ENCODE peak calls at places on chromosomes 4 and X, in nine cellular contexts. W is cortex of kidney, O is epithelial cell of esophagus, A is NCI-H1930, V is DMS53, R is ecto neural progenitor cell, Z is stromal cell of bone marrow, T is progenitor cell of endocrine pancreas, G is T-helper 2 cell. Q is an unnamed sample.

GRCh38 chrX:41335590-41336331 is 1.8 kb downstream of the DDX3X start:
- DNase-seq in Z (peak; percentile 38), V (no peak), T (no peak), G (peak; percentile 44), A (no peak), W (no peak), O (no peak), R (no peak), Q (no peak)

GRCh38 chr4:3442959-3443749 is 1.4 kb downstream of the HGFAC start:
- DNase-seq in Z (no peak), R (peak; percentile 81), G (peak; percentile 67), V (peak; percentile 86), W (no peak), O (peak; percentile 42), T (peak; percentile 52), A (no peak), Q (no peak)

GRCh38 chr4:77881460-77882295 is 19.0 kb downstream of the MRPL1 start:
- DNase-seq in A (no peak), Z (no peak), W (no peak), R (no peak), O (peak; percentile 72), T (no peak), V (peak; percentile 70), G (peak; percentile 16), Q (no peak)

GRCh38 chr4:47882228-47882627 is 32.2 kb downstream of the NFXL1 start:
- DNase-seq in G (no peak), A (no peak), V (no peak), O (peak; percentile 53), R (no peak), Z (no peak), T (no peak), W (no peak), Q (no peak)

GRCh38 chr4:78560296-78560963 is 8.9 kb downstream of the ANXA3 start:
- DNase-seq in O (peak; percentile 79), W (no peak), G (no peak), Z (no peak), V (no peak), T (no peak), A (no peak), R (no peak), Q (no peak)

GRCh38 chrX:48468247-48468671 is 1.8 kb downstream of the SLC38A5 start:
- DNase-seq in T (no peak), R (no peak), Z (no peak), A (no peak), W (no peak), V (peak; percentile 41), O (peak; percentile 32), G (peak; percentile 60), Q (no peak)

GRCh38 chr4:54784188-54784671 is 126.5 kb downstream of the KIT start:
- DNase-seq in W (no peak), O (no peak), A (no peak), Z (peak; percentile 84), T (no peak), V (peak; percentile 93), R (no peak), G (no peak), Q (peak; percentile 80)

GRCh38 chr4:61202100-61202637 is 2.0 kb downstream of the ADGRL3 start:
- DNase-seq in G (peak; percentile 0), O (no peak), T (peak; percentile 14), Z (no peak), R (peak; percentile 69), V (peak; percentile 48), W (no peak), A (no peak), Q (no peak)

GRCh38 chr4:33914386-33914785 is 2329.9 kb downstream of the ARAP2 start:
- DNase-seq in T (no peak), W (no peak), R (no peak), A (no peak), Z (no peak), V (peak; percentile 36), G (no peak), O (no peak), Q (no peak)

GRCh38 chr4:2287594-2287915 is 25.6 kb upstream of the MXD4 start:
- DNase-seq in O (no peak), G (no peak), W (no peak), T (no peak), R (no peak), Z (no peak), A (no peak), V (no peak), Q (no peak)

GRCh38 chr4:138562544-138562961 is 320.4 kb upstream of the SLC7A11 start:
- DNase-seq in A (no peak), G (no peak), V (no peak), T (no peak), Z (peak; percentile 58), R (no peak), O (peak; percentile 20), W (no peak), Q (no peak)

GRCh38 chr4:36281384-36282106 is at the start of gene DTHD1:
- DNase-seq in W (no peak), V (no peak), R (no peak), O (peak; percentile 93), T (no peak), A (no peak), Z (no peak), G (peak; percentile 33), Q (no peak)

GRCh38 chrX:115650916-115651315 is 89.9 kb downstream of the PLS3 start:
- DNase-seq in G (peak; percentile 3), A (peak; percentile 30), Z (no peak), V (peak; percentile 75), O (peak; percentile 21), W (no peak), T (peak; percentile 39), R (peak; percentile 64), Q (no peak)

GRCh38 chr4:61500883-61501282 is 300.8 kb downstream of the ADGRL3 start:
- DNase-seq in G (no peak), T (no peak), O (peak; percentile 51), W (no peak), A (no peak), R (no peak), Z (no peak), V (peak; percentile 52), Q (no peak)

GRCh38 chr4:118398226-118399090 is 45.7 kb upstream of the PRSS12 start:
- DNase-seq in V (no peak), R (no peak), W (no peak), O (no peak), Z (no peak), A (no peak), G (peak; percentile 15), T (no peak), Q (no peak)

GRCh38 chr4:53744446-53745160 is 153.3 kb upstream of the LNX1 start:
- DNase-seq in Z (no peak), G (no peak), V (peak; percentile 75), R (no peak), T (no peak), W (no peak), A (peak; percentile 84), O (no peak), Q (no peak)

GRCh38 chr4:86043755-86044592 is 315.9 kb downstream of the MAPK10 start:
- DNase-seq in V (peak; percentile 70), T (no peak), A (peak; percentile 10), G (peak; percentile 10), Z (peak; percentile 59), W (no peak), R (no peak), O (peak; percentile 51), Q (peak; percentile 51)

GRCh38 chr4:89410687-89411086 is 103.1 kb upstream of the GPRIN3 start:
- DNase-seq in R (no peak), O (peak; percentile 31), V (no peak), G (no peak), W (no peak), Z (peak; percentile 17), T (no peak), A (no peak), Q (no peak)

GRCh38 chr4:113637363-113637762 is 124.2 kb downstream of the CAMK2D start:
- DNase-seq in R (no peak), A (no peak), O (no peak), W (no peak), V (no peak), G (peak; percentile 47), Z (no peak), T (no peak), Q (no peak)

GRCh38 chrX:74104356-74105065 is 199.5 kb upstream of the ZCCHC13 start:
- DNase-seq in G (no peak), R (no peak), W (no peak), O (peak; percentile 84), A (no peak), V (no peak), T (no peak), Z (no peak), Q (no peak)

GRCh38 chr4:41146716-41147506 is 67.4 kb downstream of the APBB2 start:
- DNase-seq in T (no peak), O (peak; percentile 31), V (no peak), R (peak; percentile 76), A (no peak), G (no peak), Z (no peak), W (no peak), Q (no peak)

GRCh38 chr4:174218127-174218790 is 65.2 kb downstream of the FBXO8 start:
- DNase-seq in A (no peak), Z (no peak), W (no peak), R (no peak), T (no peak), G (no peak), O (no peak), V (no peak), Q (no peak)

GRCh38 chr4:141142423-141142822 is 9.2 kb upstream of the RNF150 start:
- DNase-seq in V (no peak), O (no peak), G (no peak), T (no peak), R (no peak), Z (no peak), W (no peak), A (no peak), Q (no peak)

GRCh38 chrX:100984818-100985217 is 15.3 kb downstream of the ARL13A start:
- DNase-seq in G (no peak), A (no peak), W (no peak), T (no peak), V (no peak), R (no peak), Z (no peak), O (no peak), Q (no peak)

GRCh38 chr4:52107336-52107735 is 56.2 kb downstream of the SPATA18 start:
- DNase-seq in A (no peak), O (no peak), W (no peak), T (no peak), R (no peak), V (no peak), Z (no peak), G (no peak), Q (no peak)

GRCh38 chr4:16472537-16472936 is 246.3 kb upstream of the TAPT1 start:
- DNase-seq in G (no peak), O (peak; percentile 65), Z (no peak), A (no peak), R (no peak), T (no peak), W (no peak), V (no peak), Q (no peak)

GRCh38 chr4:83128235-83128929 is 13.9 kb upstream of the PLAC8 start:
- DNase-seq in T (no peak), V (no peak), W (no peak), R (no peak), O (peak; percentile 90), G (no peak), Z (peak; percentile 74), A (no peak), Q (no peak)

GRCh38 chrX:17036172-17036961 is 89.9 kb downstream of the REPS2 start:
- DNase-seq in O (no peak), G (peak; percentile 20), A (no peak), V (no peak), W (no peak), T (no peak), R (no peak), Z (no peak), Q (no peak)